ENCODE peak calls at places on chromosomes 6 and 20, in five cellular contexts. N is WERI-Rb-1; Y is nucleus accumbens; B is Caki2; W is activated CD4-positive, alpha-beta T cell treated with anti-CD3 and anti-CD28 coated beads for 48 hours. A is an unnamed sample.
A peak's percentile ranks its signal among the peaks of the same experiment; 100 is the strongest.

GRCh38 chr6:163226181-163226835 is 188.2 kb upstream of the QKI start:
- DNase-seq in N (no peak), Y (no peak), B (no peak), W (no peak), A (no peak)

GRCh38 chr20:39195495-39196129 is 233.5 kb downstream of the DHX35 start:
- DNase-seq in N (no peak), Y (no peak), B (no peak), W (no peak), A (no peak)

GRCh38 chr6:48101277-48101676 is 9.7 kb downstream of the PTCHD4 start:
- DNase-seq in N (no peak), Y (no peak), B (peak; percentile 30), W (no peak), A (no peak)

GRCh38 chr6:5726976-5727718 is 279.6 kb downstream of the NRN1 start:
- DNase-seq in N (no peak), Y (no peak), B (no peak), W (no peak), A (no peak)

GRCh38 chr6:170232186-170233002 is 58.5 kb downstream of the DLL1 start:
- DNase-seq in N (no peak), Y (no peak), B (no peak), W (no peak), A (no peak)

GRCh38 chr20:11195169-11195568 is 521.4 kb upstream of the JAG1 start:
- DNase-seq in N (no peak), Y (no peak), B (no peak), W (no peak), A (no peak)

GRCh38 chr6:85126448-85127178 is 323.3 kb upstream of the NT5E start:
- DNase-seq in N (peak; percentile 60), Y (no peak), B (peak; percentile 17), W (peak; percentile 15), A (peak; percentile 13)

GRCh38 chr6:151652338-151652737 is 155.1 kb upstream of the ESR1 start:
- DNase-seq in N (no peak), Y (no peak), B (no peak), W (no peak), A (no peak)

GRCh38 chr6:121879149-121879548 is 443.7 kb downstream of the GJA1 start:
- DNase-seq in N (no peak), Y (no peak), B (no peak), W (no peak), A (no peak)

GRCh38 chr20:32436142-32436861 is 78.2 kb downstream of the ASXL1 start:
- DNase-seq in N (no peak), Y (no peak), B (no peak), W (no peak), A (no peak)

GRCh38 chr6:19368511-19368910 is 468.7 kb upstream of the ID4 start:
- DNase-seq in N (no peak), Y (no peak), B (no peak), W (no peak), A (no peak)

A was measured in globus pallidus.